ENCODE peak calls at places on chromosomes 4 and X, in eight cellular contexts. Q is SK-N-SH, N is tibial nerve, G is HFFc6, C is GM13976, U is stomach, M is fibroblast of villous mesenchyme, A is mucosa of descending colon. O is an unnamed sample.

GRCh38 chrX:105120460-105120859 is 100.0 kb downstream of the TEX13A start:
- DNase-seq in Q (no peak), N (no peak), G (no peak), C (no peak), U (no peak), M (no peak), A (no peak), O (no peak)

GRCh38 chr4:182923376-182923775 is 6.2 kb upstream of the DCTD start:
- DNase-seq in Q (no peak), N (no peak), G (no peak), C (no peak), U (no peak), M (peak), A (no peak), O (no peak)

GRCh38 chr4:72295966-72296557 is 264.3 kb downstream of the NPFFR2 start:
- DNase-seq in Q (peak), N (no peak), G (peak), C (peak), U (no peak), M (peak), A (no peak), O (no peak)

GRCh38 chrX:53242310-53242709 is 17.3 kb upstream of the KDM5C start:
- DNase-seq in Q (no peak), N (no peak), G (no peak), C (no peak), U (no peak), M (no peak), A (no peak), O (no peak)

GRCh38 chr4:121156822-121157769 is 7.0 kb downstream of the TNIP3 start:
- DNase-seq in Q (peak), N (peak), G (no peak), C (peak), U (no peak), M (no peak), A (peak), O (peak)

GRCh38 chr4:1279253-1279652 is 10.4 kb upstream of the MAEA start:
- DNase-seq in Q (no peak), N (no peak), G (no peak), C (no peak), U (no peak), M (no peak), A (no peak), O (no peak)

GRCh38 chrX:150182176-150182575 is 180.9 kb upstream of the MAMLD1 start:
- DNase-seq in Q (no peak), N (no peak), G (no peak), C (no peak), U (no peak), M (no peak), A (no peak), O (no peak)

GRCh38 chr4:38663021-38663800 is 788 bp upstream of the KLF3 start:
- DNase-seq in Q (no peak), N (no peak), G (no peak), C (peak), U (peak), M (peak), A (peak), O (peak)

GRCh38 chrX:148658115-148658725 is 157.8 kb downstream of the AFF2 start:
- DNase-seq in Q (no peak), N (no peak), G (no peak), C (no peak), U (no peak), M (no peak), A (no peak), O (no peak)

GRCh38 chr4:159787901-159788300 is 685.0 kb downstream of the RAPGEF2 start:
- DNase-seq in Q (no peak), N (no peak), G (no peak), C (no peak), U (no peak), M (no peak), A (no peak), O (no peak)

GRCh38 chr4:993111-994029 is at the start of gene SLC26A1:
- DNase-seq in Q (no peak), N (no peak), G (no peak), C (no peak), U (peak), M (no peak), A (peak), O (no peak)

GRCh38 chr4:104938624-104939023 is 208.1 kb upstream of the TET2 start:
- DNase-seq in Q (no peak), N (no peak), G (no peak), C (no peak), U (no peak), M (no peak), A (no peak), O (peak)

GRCh38 chr4:38923746-38924145 is 56.1 kb downstream of the FAM114A1 start:
- DNase-seq in Q (no peak), N (no peak), G (no peak), C (no peak), U (no peak), M (peak), A (no peak), O (no peak)

GRCh38 chr4:185778307-185778706 is 33.7 kb downstream of the SORBS2 start:
- DNase-seq in Q (no peak), N (no peak), G (no peak), C (no peak), U (no peak), M (peak), A (no peak), O (no peak)

GRCh38 chr4:7295201-7295916 is 103.0 kb downstream of the SORCS2 start:
- DNase-seq in Q (peak), N (peak), G (no peak), C (no peak), U (no peak), M (no peak), A (peak), O (no peak)

GRCh38 chr4:73417973-73418372 is 13.9 kb downstream of the ALB start:
- DNase-seq in Q (no peak), N (no peak), G (no peak), C (no peak), U (no peak), M (peak), A (no peak), O (no peak)

GRCh38 chr4:21768349-21769310 is 179.9 kb downstream of the KCNIP4 start:
- DNase-seq in Q (peak), N (no peak), G (peak), C (peak), U (no peak), M (peak), A (peak), O (peak)

GRCh38 chr4:41318839-41319530 is 62.3 kb downstream of the UCHL1 start:
- DNase-seq in Q (no peak), N (no peak), G (no peak), C (no peak), U (no peak), M (no peak), A (no peak), O (no peak)

GRCh38 chr4:29081230-29081955 is 1638.8 kb upstream of the PCDH7 start:
- DNase-seq in Q (no peak), N (no peak), G (peak), C (no peak), U (no peak), M (peak), A (no peak), O (no peak)

GRCh38 chrX:2542826-2543551 is 42.2 kb upstream of the DHRSX start:
- DNase-seq in Q (no peak), N (no peak), G (no peak), C (no peak), U (no peak), M (no peak), A (no peak), O (no peak)

GRCh38 chr4:54025582-54025981 is 38.8 kb downstream of the CHIC2 start:
- DNase-seq in Q (no peak), N (no peak), G (no peak), C (no peak), U (no peak), M (no peak), A (no peak), O (no peak)

GRCh38 chrX:15672886-15673285 is 8.3 kb upstream of the CLTRN start:
- DNase-seq in Q (no peak), N (no peak), G (no peak), C (no peak), U (no peak), M (no peak), A (no peak), O (no peak)

GRCh38 chr4:164012396-164013027 is 518.0 kb downstream of the TMA16 start:
- DNase-seq in Q (peak), N (no peak), G (no peak), C (peak), U (peak), M (no peak), A (no peak), O (peak)

GRCh38 chrX:23885803-23886202 is 21.9 kb downstream of the APOO start:
- DNase-seq in Q (no peak), N (no peak), G (no peak), C (no peak), U (no peak), M (no peak), A (no peak), O (no peak)
- TF ChIP-seq CTCF in Q (no peak), N (no peak), G (no peak), C (no peak), U (no peak), M (no peak), A (no peak), O (no peak)

GRCh38 chr4:150217192-150217591 is 138.9 kb downstream of the DCLK2 start:
- DNase-seq in Q (no peak), N (no peak), G (peak), C (no peak), U (no peak), M (peak), A (no peak), O (no peak)
- TF ChIP-seq CTCF in Q (peak), N (no peak), G (peak), C (no peak), U (no peak), M (peak), A (no peak), O (no peak)

GRCh38 chr4:157804986-157805385 is 367.8 kb downstream of the GASK1B start:
- DNase-seq in Q (no peak), N (no peak), G (no peak), C (no peak), U (no peak), M (peak), A (no peak), O (no peak)
- TF ChIP-seq CTCF in Q (peak), N (no peak), G (no peak), C (no peak), U (peak), M (peak), A (no peak), O (no peak)

GRCh38 chrX:141301017-141301416 is 58.7 kb upstream of the SPANXC start:
- DNase-seq in Q (no peak), N (no peak), G (no peak), C (no peak), U (no peak), M (no peak), A (no peak), O (no peak)
- TF ChIP-seq CTCF in Q (no peak), N (no peak), G (no peak), C (no peak), U (no peak), M (no peak), A (no peak), O (no peak)

DNA sequence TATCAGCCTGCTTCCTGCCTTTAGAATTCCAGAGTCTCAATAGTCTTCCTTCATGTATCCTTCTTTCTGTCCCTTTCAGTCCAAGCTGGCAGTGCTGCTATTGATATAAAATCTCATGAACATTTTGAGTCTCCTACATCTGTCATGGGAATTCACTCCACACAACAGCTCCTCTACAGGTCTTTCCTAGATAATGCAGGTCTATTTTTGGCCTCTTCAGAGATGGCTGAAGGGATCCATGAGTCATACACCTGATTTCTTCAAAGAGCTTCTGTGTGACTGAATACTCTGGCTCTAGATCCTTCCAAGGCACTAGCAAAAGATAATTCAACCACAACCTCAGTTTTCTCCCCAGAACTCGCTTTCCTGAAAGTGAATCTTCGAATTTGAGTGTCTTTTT is 115.4 kb downstream of the STPG2 start:
- DNase-seq in Q (no peak), N (no peak), G (no peak), C (no peak), U (no peak), M (no peak), A (no peak), O (no peak)
- TF ChIP-seq CTCF in Q (peak), N (no peak), G (peak), C (no peak), U (no peak), M (no peak), A (no peak), O (no peak)

DNA sequence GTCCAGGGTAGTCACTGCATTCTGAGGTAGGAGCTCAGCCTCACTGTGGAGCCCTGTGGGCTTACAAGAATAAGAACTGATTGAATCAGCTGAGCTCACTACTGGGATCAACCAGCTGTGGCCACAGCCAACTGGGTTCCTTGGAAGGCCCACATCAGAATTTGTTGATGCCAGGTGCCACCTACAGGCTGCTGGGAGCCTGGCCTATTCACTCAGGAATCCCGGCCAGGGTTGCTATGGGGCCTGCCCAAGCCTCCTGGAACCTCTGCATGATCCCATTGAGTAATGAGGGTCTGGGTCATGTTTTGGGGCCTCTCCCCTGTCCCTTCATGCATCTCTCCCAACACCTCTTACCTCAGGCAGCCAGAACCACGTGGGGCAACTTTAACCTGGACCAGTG is 53.9 kb upstream of the KIAA1210 start:
- DNase-seq in Q (no peak), N (no peak), G (no peak), C (no peak), U (no peak), M (no peak), A (peak), O (no peak)
- TF ChIP-seq CTCF in Q (peak), N (no peak), G (peak), C (no peak), U (no peak), M (peak), A (no peak), O (no peak)

GRCh38 chr4:56649445-56650258 is 31.4 kb downstream of the HOPX start:
- DNase-seq in Q (no peak), N (no peak), G (no peak), C (no peak), U (no peak), M (no peak), A (no peak), O (no peak)
- TF ChIP-seq CTCF in Q (no peak), N (no peak), G (no peak), C (no peak), U (no peak), M (no peak), A (no peak), O (no peak)

DNA sequence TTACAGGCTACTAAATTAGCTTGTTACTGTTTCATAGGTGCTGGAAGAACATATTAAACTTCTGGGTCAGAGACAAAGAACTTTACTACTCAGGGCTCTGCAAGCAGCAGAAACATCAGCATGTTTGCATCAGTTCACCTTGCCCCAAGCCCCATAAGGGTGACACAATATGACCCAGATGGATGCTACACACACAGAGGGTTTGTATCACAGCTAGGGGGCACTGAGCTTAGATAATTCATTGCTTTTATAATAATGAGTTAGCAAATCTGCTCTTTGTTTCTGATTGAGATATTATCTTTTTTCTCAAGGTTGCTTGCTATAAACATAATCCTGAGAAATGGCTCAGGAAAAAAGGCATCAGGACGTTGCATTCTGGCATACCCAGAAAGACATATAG is 4.8 kb upstream of the SYNPO2 start:
- DNase-seq in Q (peak), N (no peak), G (no peak), C (no peak), U (no peak), M (no peak), A (no peak), O (no peak)
- TF ChIP-seq CTCF in Q (peak), N (no peak), G (peak), C (no peak), U (no peak), M (peak), A (no peak), O (no peak)